ENCODE peak calls at places on chromosomes 7 and 10, in seven cellular contexts. Q is NCI-H1092 treated with DMSO at 0.1 percent for 48 hours; M is fibroblast of mammary gland; K is NCI-H2171; I is NCI-H146; V is activated CD4-positive, alpha-beta T cell treated with anti-CD3 and anti-CD28 coated beads, Interleukin-2, amount 50 U/mL, for 4 hours; U is iPS DF 19.7. O is an unnamed sample.

GRCh38 chr10:77301305-77301730 is 336.3 kb downstream of the KCNMA1 start:
- DNase-seq in U (no peak), V (no peak), M (peak), I (no peak), K (no peak), Q (no peak), O (no peak)

GRCh38 chr7:102463841-102464576 is 654 bp downstream of the ALKBH4 start:
- DNase-seq in Q (no peak), U (no peak), M (peak), K (no peak), V (no peak), I (peak), O (no peak)

GRCh38 chr7:108413782-108414492 is 42.3 kb downstream of the NRCAM start:
- DNase-seq in M (peak), Q (no peak), I (no peak), U (peak), V (no peak), K (no peak), O (no peak)

GRCh38 chr10:7470371-7470770 is 59.5 kb upstream of the SFMBT2 start:
- DNase-seq in K (no peak), M (no peak), I (no peak), Q (no peak), V (no peak), U (no peak), O (no peak)

GRCh38 chr7:155357573-155358041 is 59.9 kb downstream of the INSIG1 start:
- DNase-seq in V (no peak), U (no peak), Q (no peak), I (no peak), M (peak), K (no peak), O (no peak)

GRCh38 chr7:48300301-48300700 is 129.0 kb downstream of the ABCA13 start:
- DNase-seq in V (no peak), Q (peak), I (no peak), M (no peak), U (peak), K (no peak), O (no peak)

GRCh38 chr10:13628661-13629060 is 41.9 kb downstream of the PRPF18 start:
- DNase-seq in V (no peak), Q (no peak), M (no peak), U (no peak), I (no peak), K (no peak), O (no peak)

GRCh38 chr7:101126651-101127459 is at the start of gene SERPINE1:
- DNase-seq in K (no peak), Q (no peak), M (peak), I (no peak), V (peak), U (no peak), O (peak)

GRCh38 chr10:114573330-114574045 is 84.6 kb downstream of the ABLIM1 start:
- DNase-seq in I (no peak), V (no peak), K (no peak), U (no peak), Q (no peak), M (no peak), O (no peak)

GRCh38 chr10:75638752-75639151 is 207.3 kb downstream of the LRMDA start:
- DNase-seq in U (no peak), I (no peak), Q (no peak), V (no peak), M (no peak), K (no peak), O (no peak)